ENCODE peak calls at places on chromosomes 1 and 21, in seven cellular contexts. R, Z, I, L, T, O and X are unnamed samples.

GRCh38 chr1:24898909-24899439 is 31.1 kb downstream of the RUNX3 start:
- DNase-seq in R (no peak), Z (no peak), I (no peak), L (no peak), T (no peak), O (no peak), X (peak; percentile 29)

GRCh38 chr1:243260221-243260880 is 4.5 kb downstream of the SDCCAG8 start:
- DNase-seq in R (no peak), Z (no peak), I (no peak), L (peak; percentile 9), T (no peak), O (no peak), X (no peak)

GRCh38 chr1:26357121-26357602 is 3.2 kb upstream of the CRYBG2 start:
- DNase-seq in R (no peak), Z (no peak), I (peak; percentile 50), L (no peak), T (no peak), O (no peak), X (no peak)

GRCh38 chr1:184480711-184481110 is 93.9 kb downstream of the C1orf21 start:
- DNase-seq in R (no peak), Z (no peak), I (peak; percentile 17), L (no peak), T (no peak), O (no peak), X (no peak)

GRCh38 chr1:210231846-210232523 is 611 bp upstream of the SERTAD4 start:
- DNase-seq in R (no peak), Z (no peak), I (no peak), L (peak; percentile 16), T (no peak), O (no peak), X (no peak)

GRCh38 chr1:182200025-182200814 is 138.7 kb upstream of the ZNF648 start:
- DNase-seq in R (no peak), Z (no peak), I (no peak), L (no peak), T (no peak), O (no peak), X (no peak)

GRCh38 chr21:46549650-46550049 is 55.2 kb downstream of the S100B start:
- DNase-seq in R (no peak), Z (no peak), I (no peak), L (no peak), T (no peak), O (no peak), X (no peak)

GRCh38 chr1:228515200-228515834 is 28.1 kb downstream of the RNF187 start:
- DNase-seq in R (no peak), Z (no peak), I (peak; percentile 62), L (no peak), T (no peak), O (peak; percentile 22), X (peak; percentile 44)

GRCh38 chr1:18234790-18235242 is 127.2 kb downstream of the IGSF21 start:
- DNase-seq in R (no peak), Z (peak; percentile 16), I (peak; percentile 91), L (peak; percentile 40), T (no peak), O (peak; percentile 41), X (peak; percentile 61)

GRCh38 chr1:203526572-203526971 is 32.6 kb downstream of the OPTC start:
- DNase-seq in R (no peak), Z (no peak), I (no peak), L (no peak), T (no peak), O (no peak), X (no peak)

GRCh38 chr1:79877086-79877485 is 870.6 kb upstream of the ADGRL4 start:
- DNase-seq in R (no peak), Z (no peak), I (no peak), L (no peak), T (no peak), O (no peak), X (no peak)

GRCh38 chr1:9242338-9242969 is 7.9 kb downstream of the H6PD start:
- DNase-seq in R (no peak), Z (no peak), I (no peak), L (no peak), T (no peak), O (no peak), X (no peak)

GRCh38 chr1:115114308-115114707 is 25.0 kb upstream of the TSPAN2 start:
- DNase-seq in R (no peak), Z (no peak), I (no peak), L (peak; percentile 48), T (no peak), O (peak; percentile 21), X (no peak)

GRCh38 chr1:26855636-26856035 is 7.3 kb upstream of the SFN start:
- DNase-seq in R (no peak), Z (no peak), I (no peak), L (no peak), T (no peak), O (no peak), X (no peak)

GRCh38 chr1:90335566-90335965 is 340.7 kb downstream of the ZNF326 start:
- DNase-seq in R (no peak), Z (peak; percentile 43), I (no peak), L (no peak), T (no peak), O (no peak), X (no peak)

GRCh38 chr21:34782666-34783365 is 114.0 kb downstream of the CLIC6 start:
- DNase-seq in R (no peak), Z (no peak), I (no peak), L (no peak), T (no peak), O (no peak), X (no peak)

GRCh38 chr21:33386222-33386784 is 16.9 kb upstream of the IFNGR2 start:
- DNase-seq in R (no peak), Z (no peak), I (peak; percentile 53), L (no peak), T (no peak), O (no peak), X (no peak)

GRCh38 chr21:42707207-42707830 is 53.9 kb downstream of the PDE9A start:
- DNase-seq in R (no peak), Z (no peak), I (peak; percentile 28), L (no peak), T (no peak), O (no peak), X (no peak)

GRCh38 chr1:160206421-160207117 is 1.4 kb downstream of the PEA15 start:
- DNase-seq in R (no peak), Z (no peak), I (peak; percentile 56), L (no peak), T (no peak), O (peak; percentile 72), X (peak; percentile 44)

GRCh38 chr1:116777831-116778830 is 23.9 kb downstream of the CD2 start:
- DNase-seq in R (no peak), Z (no peak), I (no peak), L (no peak), T (no peak), O (no peak), X (no peak)

GRCh38 chr1:17046043-17046657 is 7.7 kb downstream of the SDHB start:
- DNase-seq in R (no peak), Z (peak; percentile 2), I (peak; percentile 62), L (peak; percentile 67), T (no peak), O (peak; percentile 71), X (peak; percentile 33)

GRCh38 chr21:44740721-44741120 is 29.3 kb upstream of the TSPEAR start:
- DNase-seq in R (no peak), Z (no peak), I (no peak), L (no peak), T (no peak), O (no peak), X (no peak)

GRCh38 chr1:212669600-212669999 is 30.0 kb downstream of the BATF3 start:
- DNase-seq in R (no peak), Z (no peak), I (no peak), L (no peak), T (no peak), O (no peak), X (no peak)

GRCh38 chr1:225250432-225250831 is 177.4 kb downstream of the LBR start:
- DNase-seq in R (no peak), Z (no peak), I (no peak), L (no peak), T (peak; percentile 79), O (no peak), X (no peak)

GRCh38 chr1:18607289-18607760 is 23.3 kb upstream of the PAX7 start:
- DNase-seq in R (no peak), Z (no peak), I (no peak), L (no peak), T (no peak), O (no peak), X (no peak)

GRCh38 chr1:201310986-201311355 is 27.7 kb downstream of the PKP1 start:
- DNase-seq in R (no peak), Z (peak; percentile 88), I (no peak), L (peak; percentile 94), T (no peak), O (peak; percentile 91), X (no peak)

GRCh38 chr1:212229654-212230053 is 55.6 kb upstream of the PPP2R5A start:
- DNase-seq in R (no peak), Z (no peak), I (no peak), L (no peak), T (no peak), O (no peak), X (no peak)